ENCODE peak calls at places on chromosomes 2 and 18, in nine cellular contexts. S is posterior cingulate gyrus; R is dorsolateral prefrontal cortex; L is stomach; T is foreskin fibroblast; G is Daoy; M is naive thymus-derived CD4-positive, alpha-beta T cell; E is RKO; D is HEK293T. W is an unnamed sample.

GRCh38 chr2:898319-898718 is 52.3 kb upstream of the SNTG2 start:
- DNase-seq in S (no peak), R (no peak), L (no peak), T (no peak), G (no peak), M (no peak), E (no peak), D (peak), W (no peak)

GRCh38 chr2:43758738-43759137 is 15.1 kb upstream of the DYNC2LI1 start:
- DNase-seq in S (no peak), R (no peak), L (no peak), T (no peak), G (peak), M (no peak), E (no peak), D (no peak), W (no peak)

GRCh38 chr2:110948027-110948687 is 172.6 kb upstream of the BCL2L11 start:
- DNase-seq in S (no peak), R (no peak), L (no peak), T (peak), G (no peak), M (no peak), E (no peak), D (peak), W (no peak)

GRCh38 chr2:144201868-144202468 is 318.0 kb downstream of the ZEB2 start:
- DNase-seq in S (no peak), R (no peak), L (no peak), T (peak), G (no peak), M (no peak), E (no peak), D (no peak), W (no peak)

GRCh38 chr2:241902357-241902991 is 32.9 kb downstream of the RTP5 start:
- DNase-seq in S (no peak), R (no peak), L (peak), T (no peak), G (no peak), M (no peak), E (no peak), D (no peak), W (no peak)

GRCh38 chr18:79609021-79609461 is 70.6 kb upstream of the CTDP1 start:
- DNase-seq in S (peak), R (no peak), L (no peak), T (no peak), G (no peak), M (no peak), E (no peak), D (no peak), W (no peak)

GRCh38 chr2:240229603-240230423 is 89.4 kb upstream of the OTOS start:
- DNase-seq in S (no peak), R (peak), L (peak), T (peak), G (no peak), M (no peak), E (no peak), D (no peak), W (peak)

GRCh38 chr18:46062781-46063180 is 9.3 kb downstream of the PSTPIP2 start:
- DNase-seq in S (no peak), R (no peak), L (no peak), T (no peak), G (no peak), M (no peak), E (no peak), D (no peak), W (no peak)

GRCh38 chr2:84776011-84776410 is 104.9 kb downstream of the TRABD2A start:
- DNase-seq in S (no peak), R (no peak), L (no peak), T (peak), G (no peak), M (no peak), E (peak), D (no peak), W (no peak)

GRCh38 chr2:98134601-98135000 is 47.6 kb downstream of the VWA3B start:
- DNase-seq in S (no peak), R (no peak), L (no peak), T (no peak), G (peak), M (no peak), E (no peak), D (no peak), W (no peak)

GRCh38 chr2:194721227-194721626 is 935.8 kb upstream of the SLC39A10 start:
- DNase-seq in S (no peak), R (no peak), L (no peak), T (no peak), G (no peak), M (no peak), E (no peak), D (no peak), W (no peak)

GRCh38 chr2:86274265-86274917 is 63.0 kb downstream of the REEP1 start:
- DNase-seq in S (no peak), R (no peak), L (no peak), T (peak), G (peak), M (no peak), E (peak), D (no peak), W (peak)

GRCh38 chr2:96260404-96261260 is 5.2 kb downstream of the TMEM127 start:
- DNase-seq in S (peak), R (peak), L (peak), T (peak), G (peak), M (peak), E (peak), D (peak), W (peak)

W was measured in kidney epithelial cell.